ENCODE peak calls at places on chromosomes 2 and 18, in eight cellular contexts. I is prostate gland, P is K562, Q is upper lobe of left lung, V is Panc1, Y is GM12878, C is HL-60, J is GM12892. T is an unnamed sample.

GRCh38 chr2:235669983-235670962 is 176.4 kb downstream of the AGAP1 start:
- DNase-seq in Q (peak), I (peak), J (no peak), Y (no peak), P (no peak), C (no peak), V (no peak), T (no peak)

GRCh38 chr2:24731040-24731439 is 62.2 kb downstream of the PTRHD1 start:
- DNase-seq in I (no peak), Q (no peak), Y (no peak), V (no peak), P (no peak), J (no peak), C (no peak), T (no peak)

GRCh38 chr18:34729264-34729663 is 19.2 kb downstream of the DTNA start:
- DNase-seq in J (no peak), Y (no peak), P (no peak), V (no peak), Q (no peak), C (no peak), I (no peak), T (no peak)

GRCh38 chr2:28161466-28161865 is 231.2 kb upstream of the FOSL2 start:
- DNase-seq in Q (no peak), Y (no peak), P (no peak), C (no peak), V (no peak), J (no peak), I (no peak), T (no peak)

GRCh38 chr18:37122877-37123276 is 293.9 kb downstream of the KIAA1328 start:
- DNase-seq in I (no peak), Q (no peak), Y (no peak), J (no peak), C (no peak), V (no peak), P (no peak), T (no peak)

GRCh38 chr2:219736196-219736595 is 108.8 kb downstream of the SLC4A3 start:
- DNase-seq in I (peak), P (peak), Q (no peak), V (peak), Y (no peak), J (no peak), C (no peak), T (no peak)

GRCh38 chr2:235511187-235511661 is 17.4 kb downstream of the AGAP1 start:
- DNase-seq in I (no peak), C (no peak), Q (peak), V (no peak), P (no peak), Y (no peak), J (no peak), T (no peak)

GRCh38 chr2:200089756-200090109 is 134.4 kb downstream of the MAIP1 start:
- DNase-seq in Q (no peak), P (no peak), Y (no peak), C (no peak), J (no peak), I (no peak), V (no peak), T (no peak)

GRCh38 chr2:102018823-102019445 is 27.2 kb downstream of the IL1R2 start:
- DNase-seq in J (no peak), C (no peak), V (no peak), I (no peak), P (no peak), Y (no peak), Q (no peak), T (no peak)

GRCh38 chr2:218218409-218219185 is 1.6 kb downstream of the ARPC2 start:
- DNase-seq in J (no peak), Q (no peak), V (no peak), C (no peak), Y (peak), I (peak), P (no peak), T (no peak)

GRCh38 chr2:179939282-179939681 is 67.8 kb downstream of the CWC22 start:
- DNase-seq in J (no peak), I (peak), V (no peak), P (peak), Y (no peak), Q (no peak), C (no peak), T (no peak)

GRCh38 chr18:5582054-5582453 is 38.3 kb upstream of the EPB41L3 start:
- DNase-seq in V (no peak), P (no peak), C (no peak), Y (no peak), Q (no peak), I (no peak), J (no peak), T (no peak)

GRCh38 chr2:225074919-225075681 is 32.8 kb upstream of the DOCK10 start:
- DNase-seq in Y (no peak), I (no peak), Q (no peak), C (no peak), P (no peak), V (no peak), J (no peak), T (no peak)

GRCh38 chr18:75216212-75216925 is 5.8 kb downstream of the TSHZ1 start:
- DNase-seq in I (no peak), J (no peak), Y (no peak), P (no peak), V (no peak), C (no peak), Q (no peak), T (no peak)

GRCh38 chr2:232382331-232383225 is 4.0 kb downstream of the ALPP start:
- DNase-seq in Q (no peak), J (no peak), P (no peak), V (no peak), Y (no peak), I (no peak), C (no peak), T (no peak)

GRCh38 chr18:51290864-51291263 is 93.4 kb upstream of the MEX3C start:
- DNase-seq in Y (no peak), Q (no peak), J (no peak), I (no peak), V (no peak), C (no peak), P (no peak), T (no peak)

GRCh38 chr2:142291964-142292363 is 161.1 kb upstream of the LRP1B start:
- DNase-seq in I (no peak), C (no peak), P (no peak), Q (no peak), V (no peak), J (no peak), Y (no peak), T (no peak)

GRCh38 chr18:32048507-32049091 is 30.0 kb downstream of the RNF125 start:
- DNase-seq in J (no peak), I (no peak), Y (peak), Q (peak), C (peak), P (no peak), V (no peak), T (no peak)

GRCh38 chr18:26004827-26005226 is 85.6 kb downstream of the SS18 start:
- DNase-seq in Q (no peak), J (no peak), Y (no peak), C (no peak), V (no peak), I (no peak), P (no peak), T (no peak)

GRCh38 chr2:173090973-173091660 is 15.5 kb downstream of the MAP3K20 start:
- DNase-seq in P (peak), I (no peak), Y (no peak), Q (no peak), J (no peak), C (no peak), V (no peak), T (no peak)

GRCh38 chr18:11873670-11874340 is 22.6 kb downstream of the CHMP1B start:
- DNase-seq in Q (no peak), P (no peak), Y (no peak), C (no peak), V (no peak), J (no peak), I (no peak), T (no peak)

GRCh38 chr2:9793918-9794717 is 49.2 kb upstream of the TAF1B start:
- DNase-seq in P (no peak), I (no peak), C (no peak), J (no peak), V (no peak), Q (no peak), Y (no peak), T (peak)

GRCh38 chr2:238551091-238551490 is 124.4 kb downstream of the ASB1 start:
- DNase-seq in C (no peak), J (no peak), V (no peak), P (no peak), Y (no peak), Q (no peak), I (no peak), T (no peak)

GRCh38 chr18:7567487-7568425 is 640 bp downstream of the PTPRM start:
- DNase-seq in J (peak), C (no peak), V (no peak), I (peak), Q (peak), Y (no peak), P (no peak), T (peak)

GRCh38 chr2:219457784-219458369 is 23.2 kb downstream of the SPEG start:
- DNase-seq in Y (no peak), C (no peak), V (no peak), J (no peak), I (no peak), Q (no peak), P (no peak), T (no peak)

GRCh38 chr2:9110346-9110884 is 96.2 kb upstream of the ASAP2 start:
- DNase-seq in I (no peak), J (no peak), Y (no peak), P (no peak), V (no peak), Q (no peak), C (no peak), T (no peak)

GRCh38 chr18:73235491-73235890 is 367.7 kb upstream of the NETO1 start:
- DNase-seq in P (no peak), I (no peak), C (no peak), Y (peak), J (no peak), V (peak), Q (peak), T (no peak)

GRCh38 chr2:199449455-199449854 is 8.3 kb downstream of the SATB2 start:
- DNase-seq in V (no peak), J (no peak), C (no peak), I (no peak), P (no peak), Q (no peak), Y (no peak), T (no peak)

GRCh38 chr2:1972428-1972827 is 228.1 kb upstream of the PXDN start:
- DNase-seq in V (no peak), J (no peak), P (no peak), C (no peak), Y (no peak), I (peak), Q (no peak), T (no peak)

GRCh38 chr2:238164906-238165287 is 6.1 kb downstream of the ERFE start:
- DNase-seq in J (no peak), Y (no peak), I (no peak), V (no peak), P (no peak), Q (peak), C (no peak), T (peak)

GRCh38 chr18:8816805-8817204 is 111.4 kb downstream of the MTCL1 start:
- DNase-seq in V (no peak), I (no peak), C (no peak), J (no peak), P (no peak), Y (no peak), Q (no peak), T (no peak)

GRCh38 chr2:232498452-232498851 is 10.8 kb upstream of the ECEL1 start:
- DNase-seq in Q (no peak), I (no peak), Y (no peak), V (no peak), C (no peak), P (no peak), J (no peak), T (no peak)

GRCh38 chr2:47272031-47272864 is 117.1 kb upstream of the STPG4 start:
- DNase-seq in J (peak), Q (peak), I (peak), C (peak), V (no peak), P (peak), Y (no peak), T (peak)

GRCh38 chr2:69057660-69058059 is 44.7 kb downstream of the ANTXR1 start:
- DNase-seq in C (no peak), I (no peak), J (no peak), Y (no peak), V (no peak), Q (no peak), P (no peak), T (no peak)

GRCh38 chr2:160054984-160055725 is 7.3 kb downstream of the PLA2R1 start:
- DNase-seq in P (no peak), I (no peak), V (no peak), Y (no peak), C (no peak), J (no peak), Q (no peak), T (no peak)

GRCh38 chr2:75932996-75933395 is 222.3 kb upstream of the GCFC2 start:
- DNase-seq in V (no peak), C (no peak), I (no peak), Y (no peak), J (no peak), P (no peak), Q (no peak), T (no peak)

GRCh38 chr2:61597300-61598289 is 59.4 kb upstream of the XPO1 start:
- DNase-seq in P (no peak), V (no peak), Y (no peak), I (no peak), C (no peak), Q (no peak), J (no peak), T (no peak)
- TF ChIP-seq POLR2AphosphoS5 in P (no peak), V (no peak), Y (no peak), I (no peak), C (no peak), Q (no peak), J (no peak), T (no peak)

DNA sequence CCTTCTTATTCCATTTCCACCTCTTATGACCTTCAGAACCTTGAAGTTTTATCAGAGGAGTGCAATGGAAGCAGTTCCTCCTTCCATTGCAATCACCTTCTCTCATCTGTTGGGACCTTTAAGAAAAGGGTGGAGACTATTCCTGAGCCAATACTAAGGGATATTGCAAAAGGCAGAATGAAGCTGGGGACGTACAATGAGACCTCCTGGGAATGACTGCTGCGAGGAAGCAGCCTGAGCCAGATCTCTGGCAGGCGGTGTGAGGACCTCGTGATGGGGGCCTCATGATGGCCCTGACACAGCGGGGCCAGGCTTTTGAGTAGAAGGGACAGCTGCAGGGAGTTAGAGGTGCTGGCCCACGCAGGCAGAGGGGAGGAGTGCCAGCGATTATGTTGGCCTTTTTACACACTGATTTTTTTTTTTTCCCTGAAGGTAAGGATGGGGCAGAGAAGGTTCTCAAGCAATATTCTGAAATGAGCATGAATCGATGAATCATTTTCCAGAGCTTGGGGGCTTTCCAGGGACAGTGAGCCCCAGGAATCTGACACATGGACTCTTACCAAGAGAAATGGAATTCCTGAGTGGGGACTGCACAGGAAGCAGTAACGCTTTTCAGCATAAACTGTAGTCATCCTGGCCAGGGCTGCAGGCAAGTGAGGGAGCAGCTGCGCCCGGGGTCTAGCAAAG is 40.0 kb upstream of the LAPTM4A start:
- DNase-seq in Q (no peak), V (no peak), C (no peak), I (no peak), J (no peak), Y (no peak), P (peak), T (no peak)
- TF ChIP-seq POLR2AphosphoS5 in Q (no peak), V (no peak), C (no peak), I (no peak), J (no peak), Y (no peak), P (no peak), T (no peak)

GRCh38 chr2:36561223-36561944 is 36.6 kb downstream of the FEZ2 start:
- DNase-seq in J (no peak), Q (peak), Y (no peak), V (peak), I (no peak), C (no peak), P (no peak), T (no peak)
- TF ChIP-seq POLR2AphosphoS5 in J (no peak), Q (no peak), Y (no peak), V (peak), I (peak), C (no peak), P (no peak), T (no peak)

GRCh38 chr2:64288321-64288931 is 144.2 kb upstream of the PELI1 start:
- DNase-seq in C (no peak), Q (no peak), V (no peak), P (no peak), I (no peak), J (no peak), Y (no peak), T (no peak)

GRCh38 chr2:64288932-64289655 is 144.9 kb upstream of the PELI1 start:
- DNase-seq in J (no peak), Q (no peak), V (no peak), P (no peak), C (no peak), I (no peak), Y (no peak), T (no peak)

GRCh38 chr2:64287321-64287720 is 143.1 kb upstream of the PELI1 start:
- DNase-seq in V (no peak), P (no peak), Y (no peak), Q (no peak), J (no peak), I (no peak), C (no peak), T (no peak)

GRCh38 chr2:64295326-64296149 is 151.3 kb upstream of the PELI1 start:
- DNase-seq in P (no peak), Y (no peak), C (no peak), I (no peak), Q (no peak), V (no peak), J (no peak), T (no peak)

DNA sequence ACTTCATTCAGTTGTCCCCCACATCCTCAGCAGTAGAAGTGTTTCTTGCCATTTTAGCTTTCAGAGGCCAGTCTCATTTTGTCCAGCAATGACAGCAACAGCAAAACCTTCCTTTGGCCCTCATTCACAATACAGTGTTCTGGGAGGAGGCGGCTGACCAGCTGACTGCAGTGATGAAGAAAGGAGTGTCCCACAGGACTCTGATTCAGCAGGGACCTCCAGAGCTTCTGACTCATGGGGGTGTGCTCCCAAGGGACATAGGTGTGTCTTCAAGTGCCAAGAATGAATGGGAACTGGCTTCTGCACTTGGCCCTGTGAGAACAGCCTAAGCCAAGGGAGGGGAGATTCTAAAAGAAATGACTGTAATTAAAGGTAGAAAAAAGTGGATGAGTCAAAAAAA is 147.0 kb upstream of the PELI1 start:
- DNase-seq in J (no peak), V (no peak), I (no peak), Q (no peak), C (no peak), Y (no peak), P (no peak), T (no peak)
- TF ChIP-seq POLR2AphosphoS5 in J (no peak), V (no peak), I (no peak), Q (no peak), C (no peak), Y (no peak), P (no peak), T (no peak)

GRCh38 chr2:222433381-222434173 is 9.2 kb downstream of the SGPP2 start:
- DNase-seq in Y (no peak), P (no peak), J (no peak), I (peak), C (no peak), Q (no peak), V (no peak), T (no peak)
- TF ChIP-seq POLR2AphosphoS5 in Y (no peak), P (no peak), J (no peak), I (peak), C (no peak), Q (no peak), V (no peak), T (no peak)

GRCh38 chr2:60094450-60094929 is 459.0 kb downstream of the BCL11A start:
- DNase-seq in C (no peak), I (no peak), Y (no peak), V (no peak), Q (no peak), J (no peak), P (no peak), T (no peak)
- TF ChIP-seq POLR2AphosphoS5 in C (no peak), I (no peak), Y (no peak), V (no peak), Q (no peak), J (no peak), P (no peak), T (no peak)

GRCh38 chr2:39301352-39301751 is 57.6 kb upstream of the CDKL4 start:
- DNase-seq in J (no peak), Y (no peak), C (no peak), P (no peak), Q (no peak), I (no peak), V (no peak), T (no peak)

GRCh38 chr2:39304729-39305128 is 61.0 kb upstream of the CDKL4 start:
- DNase-seq in C (no peak), Y (no peak), J (no peak), I (no peak), P (no peak), Q (no peak), V (no peak), T (no peak)

GRCh38 chr2:39306626-39307025 is 62.9 kb upstream of the CDKL4 start:
- DNase-seq in P (no peak), I (no peak), J (no peak), V (no peak), Q (no peak), Y (no peak), C (no peak), T (no peak)

GRCh38 chr2:39300044-39300820 is 56.5 kb upstream of the CDKL4 start:
- DNase-seq in V (no peak), Y (no peak), I (no peak), P (no peak), Q (no peak), J (no peak), C (no peak), T (no peak)

GRCh38 chr2:39304200-39304599 is 60.4 kb upstream of the CDKL4 start:
- DNase-seq in I (no peak), Q (no peak), V (no peak), Y (no peak), J (no peak), P (no peak), C (no peak), T (no peak)
- TF ChIP-seq POLR2AphosphoS5 in I (no peak), Q (no peak), V (no peak), Y (no peak), J (no peak), P (no peak), C (no peak), T (no peak)